ENCODE peak calls at places on chromosome 3, in seven cellular contexts. Z is upper lobe of right lung, L is adrenal gland, P is heart right ventricle, R is spleen, Q is coronary artery, E is AG10803. Y is an unnamed sample.

GRCh38 chr3:40691598-40691905 is 166.8 kb downstream of the ZNF621 start:
- DNase-seq in R (no peak), E (peak), Z (no peak), P (no peak), Q (no peak), L (no peak), Y (peak)

GRCh38 chr3:165797551-165797950 is 39.7 kb downstream of the BCHE start:
- DNase-seq in Z (no peak), P (no peak), Q (no peak), R (no peak), E (no peak), L (no peak), Y (no peak)

GRCh38 chr3:153744884-153745283 is 376.3 kb upstream of the ARHGEF26 start:
- DNase-seq in P (no peak), L (no peak), Z (no peak), Q (no peak), E (peak), R (no peak), Y (no peak)

GRCh38 chr3:32157600-32158264 is 51.3 kb downstream of the GPD1L start:
- DNase-seq in Q (no peak), E (peak), L (peak), R (no peak), P (no peak), Z (no peak), Y (no peak)

GRCh38 chr3:44339181-44339741 is 695 bp downstream of the TCAIM start:
- DNase-seq in P (no peak), Q (no peak), E (no peak), Z (no peak), R (no peak), L (no peak), Y (no peak)

GRCh38 chr3:180870008-180870733 is 42.3 kb upstream of the FXR1 start:
- DNase-seq in L (peak), Z (peak), P (peak), E (peak), Q (no peak), R (no peak), Y (peak)

GRCh38 chr3:134291300-134292254 is 40.9 kb upstream of the RYK start:
- DNase-seq in P (peak), L (peak), R (no peak), E (peak), Q (no peak), Z (peak), Y (peak)

GRCh38 chr3:55556622-55557531 is 69.8 kb upstream of the WNT5A start:
- DNase-seq in R (no peak), Z (no peak), E (peak), L (no peak), Q (no peak), P (no peak), Y (no peak)

GRCh38 chr3:11643212-11644087 is at the start of gene VGLL4:
- DNase-seq in Q (peak), P (peak), L (peak), R (peak), Z (peak), E (peak), Y (peak)

GRCh38 chr3:151766454-151766853 is 32.7 kb downstream of the AADACL2 start:
- DNase-seq in R (no peak), Q (no peak), E (no peak), P (no peak), Z (no peak), L (peak), Y (peak)

GRCh38 chr3:75001330-75001729 is 386.9 kb upstream of the CNTN3 start:
- DNase-seq in E (peak), Z (no peak), P (no peak), R (no peak), Q (no peak), L (no peak), Y (peak)

GRCh38 chr3:11099306-11099705 is 55.0 kb upstream of the HRH1 start:
- DNase-seq in Q (no peak), R (no peak), Z (no peak), L (no peak), P (no peak), E (no peak), Y (peak)

GRCh38 chr3:45986303-45986982 is 9.2 kb downstream of the FYCO1 start:
- DNase-seq in Z (peak), R (no peak), L (peak), Q (peak), P (peak), E (peak), Y (peak)

DNA sequence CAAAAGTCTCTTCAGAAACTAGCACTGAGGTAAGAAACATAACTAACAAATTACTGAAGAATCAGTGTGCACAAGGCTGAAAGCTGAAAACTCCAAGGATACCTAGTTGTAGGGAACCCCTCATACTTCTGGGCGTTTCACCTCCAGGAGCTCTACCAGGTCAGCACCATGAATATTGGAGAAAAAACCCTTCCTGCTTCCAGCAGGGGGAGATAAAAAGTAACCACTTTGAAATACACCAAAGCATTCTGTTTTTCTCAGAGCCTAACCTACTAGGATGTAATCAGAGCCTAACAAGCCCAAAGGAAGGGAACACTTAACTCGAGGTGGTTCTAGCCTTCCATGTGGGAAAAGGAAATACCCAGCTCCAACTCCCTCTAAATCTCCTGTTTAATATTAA is 175.8 kb upstream of the MME start:
- DNase-seq in Z (no peak), Q (no peak), L (no peak), E (peak), P (no peak), R (no peak), Y (peak)
- TF ChIP-seq CTCF in Z (peak), Q (no peak), L (no peak), E (peak), P (peak), R (peak), Y (peak)

DNA sequence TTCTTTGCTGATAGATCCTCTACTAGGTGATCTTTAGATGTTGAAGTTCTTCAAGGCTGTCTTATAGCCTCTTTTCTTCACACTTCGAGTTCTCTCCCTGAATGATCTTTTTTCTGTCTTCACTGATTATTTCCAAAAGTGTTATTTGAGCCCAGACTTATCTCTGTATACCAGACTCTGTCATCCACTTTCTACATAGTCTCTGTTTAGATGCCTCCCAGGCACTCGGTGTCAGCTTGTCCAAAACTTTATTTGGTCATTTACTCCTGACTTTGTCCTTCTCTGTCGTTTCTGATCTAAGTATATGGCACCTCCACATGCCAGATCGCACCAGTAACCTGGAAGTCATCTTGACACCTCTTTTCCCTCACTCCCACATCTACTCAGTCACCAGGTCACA is 27.6 kb downstream of the KLHL18 start:
- DNase-seq in Z (no peak), R (no peak), E (no peak), Q (no peak), P (no peak), L (no peak), Y (no peak)
- H3K4me3 ChIP-seq in Z (no peak), R (no peak), E (no peak), Q (no peak), P (no peak), L (no peak), Y (no peak)

DNA sequence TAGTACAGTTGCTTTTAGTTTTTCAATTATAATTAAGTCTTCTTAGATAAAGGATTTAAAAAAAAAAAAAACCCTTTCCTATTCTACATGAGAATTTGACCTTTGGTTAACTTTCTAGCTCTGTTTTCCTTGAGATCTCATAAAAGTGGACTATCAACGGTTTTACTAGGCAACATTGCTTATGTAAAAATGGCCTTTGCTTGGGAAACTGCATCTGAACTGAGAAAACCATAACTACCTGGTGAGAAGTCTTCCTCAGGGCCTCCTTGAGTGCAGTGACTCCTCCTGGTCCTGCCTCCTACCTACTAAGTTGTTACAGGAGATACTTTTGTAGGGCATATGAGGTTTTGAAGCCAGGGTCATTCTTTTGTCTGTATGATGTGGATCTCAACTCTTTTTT is 42.1 kb upstream of the ACVR2B start:
- DNase-seq in E (no peak), Q (no peak), Z (no peak), R (no peak), L (no peak), P (no peak), Y (no peak)
- TF ChIP-seq CTCF in E (no peak), Q (no peak), Z (no peak), R (no peak), L (no peak), P (no peak), Y (no peak)

GRCh38 chr3:12838179-12838965 is 3.0 kb downstream of the RPL32 start:
- DNase-seq in P (no peak), Q (no peak), R (no peak), L (no peak), Z (no peak), E (peak), Y (no peak)
- H3K4me3 ChIP-seq in P (no peak), Q (peak), R (no peak), L (no peak), Z (no peak), E (peak), Y (peak)

Y was measured in fibroblast of pulmonary artery.